ENCODE peak calls at places on chromosomes 1 and 21, in ten cellular contexts. One of them, this sample, is unnamed. For H3K9me3 and H3K4me1, the result is how much of the 10 kb centered on the place peaks cover.

GRCh38 chr1:164842891-164843290 is 283.9 kb downstream of the PBX1 start:
- DNase-seq in sigmoid colon: no peak
- DNase-seq in pancreas: no peak
- DNase-seq in GM12878: no peak
- DNase-seq in spleen: no peak
- DNase-seq in transverse colon: no peak
- DNase-seq in PC-3: no peak
- DNase-seq in body of pancreas: no peak
- DNase-seq in breast epithelium: no peak
- DNase-seq in right cardiac atrium: no peak
- DNase-seq in this sample: no peak

GRCh38 chr1:2425875-2426274 is 13.5 kb upstream of the PEX10 start:
- DNase-seq in sigmoid colon: no peak
- DNase-seq in pancreas: no peak
- DNase-seq in GM12878: no peak
- DNase-seq in spleen: no peak
- DNase-seq in transverse colon: no peak
- DNase-seq in PC-3: no peak
- DNase-seq in body of pancreas: no peak
- DNase-seq in breast epithelium: no peak
- DNase-seq in right cardiac atrium: no peak
- DNase-seq in this sample: no peak

GRCh38 chr1:199551967-199552565 is 475.4 kb upstream of the NR5A2 start:
- DNase-seq in sigmoid colon: no peak
- DNase-seq in pancreas: no peak
- DNase-seq in GM12878: no peak
- DNase-seq in spleen: no peak
- DNase-seq in transverse colon: peak
- DNase-seq in PC-3: peak
- DNase-seq in body of pancreas: peak
- DNase-seq in breast epithelium: no peak
- DNase-seq in right cardiac atrium: no peak
- DNase-seq in this sample: no peak

GRCh38 chr1:224707849-224708725 is 92.0 kb downstream of the CNIH3 start:
- DNase-seq in sigmoid colon: no peak
- DNase-seq in pancreas: no peak
- DNase-seq in GM12878: no peak
- DNase-seq in spleen: no peak
- DNase-seq in transverse colon: no peak
- DNase-seq in PC-3: peak
- DNase-seq in body of pancreas: no peak
- DNase-seq in breast epithelium: no peak
- DNase-seq in right cardiac atrium: no peak
- DNase-seq in this sample: no peak

GRCh38 chr1:103348136-103348535 is 177.4 kb upstream of the RNPC3 start:
- DNase-seq in sigmoid colon: no peak
- DNase-seq in pancreas: no peak
- DNase-seq in GM12878: no peak
- DNase-seq in spleen: no peak
- DNase-seq in transverse colon: no peak
- DNase-seq in PC-3: no peak
- DNase-seq in body of pancreas: no peak
- DNase-seq in breast epithelium: no peak
- DNase-seq in right cardiac atrium: no peak
- DNase-seq in this sample: no peak

GRCh38 chr1:197199923-197200467 is 53.5 kb upstream of the ASPM start:
- DNase-seq in sigmoid colon: no peak
- DNase-seq in pancreas: no peak
- DNase-seq in GM12878: no peak
- DNase-seq in spleen: no peak
- DNase-seq in transverse colon: no peak
- DNase-seq in PC-3: no peak
- DNase-seq in body of pancreas: no peak
- DNase-seq in breast epithelium: no peak
- DNase-seq in right cardiac atrium: no peak
- DNase-seq in this sample: no peak

GRCh38 chr1:244768186-244768585 is 67.3 kb upstream of the COX20 start:
- DNase-seq in sigmoid colon: no peak
- DNase-seq in pancreas: no peak
- DNase-seq in GM12878: no peak
- DNase-seq in spleen: no peak
- DNase-seq in transverse colon: no peak
- DNase-seq in PC-3: no peak
- DNase-seq in body of pancreas: no peak
- DNase-seq in breast epithelium: no peak
- DNase-seq in right cardiac atrium: no peak
- DNase-seq in this sample: no peak

GRCh38 chr21:42343963-42344510 is 6.8 kb downstream of the TFF2 start:
- DNase-seq in sigmoid colon: no peak
- DNase-seq in pancreas: no peak
- DNase-seq in GM12878: no peak
- DNase-seq in spleen: peak
- DNase-seq in transverse colon: no peak
- DNase-seq in PC-3: no peak
- DNase-seq in body of pancreas: no peak
- DNase-seq in breast epithelium: no peak
- DNase-seq in right cardiac atrium: no peak
- DNase-seq in this sample: no peak

GRCh38 chr1:210098376-210098775 is 134.2 kb upstream of the SERTAD4 start:
- DNase-seq in sigmoid colon: no peak
- DNase-seq in pancreas: no peak
- DNase-seq in GM12878: no peak
- DNase-seq in spleen: no peak
- DNase-seq in transverse colon: no peak
- DNase-seq in PC-3: no peak
- DNase-seq in body of pancreas: no peak
- DNase-seq in breast epithelium: no peak
- DNase-seq in right cardiac atrium: no peak
- DNase-seq in this sample: no peak

GRCh38 chr1:206505702-206506375 is 1.5 kb upstream of the RASSF5 start:
- DNase-seq in sigmoid colon: no peak
- DNase-seq in pancreas: no peak
- DNase-seq in GM12878: no peak
- DNase-seq in spleen: peak
- DNase-seq in transverse colon: no peak
- DNase-seq in PC-3: peak
- DNase-seq in body of pancreas: no peak
- DNase-seq in breast epithelium: no peak
- DNase-seq in right cardiac atrium: no peak
- DNase-seq in this sample: no peak

GRCh38 chr1:40300651-40301050 is 16.4 kb downstream of the COL9A2 start:
- DNase-seq in sigmoid colon: no peak
- DNase-seq in pancreas: no peak
- DNase-seq in GM12878: no peak
- DNase-seq in spleen: no peak
- DNase-seq in transverse colon: no peak
- DNase-seq in PC-3: no peak
- DNase-seq in body of pancreas: no peak
- DNase-seq in breast epithelium: no peak
- DNase-seq in right cardiac atrium: no peak
- DNase-seq in this sample: no peak

GRCh38 chr21:28078126-28078525 is 914.6 kb downstream of the LTN1 start:
- DNase-seq in sigmoid colon: no peak
- DNase-seq in pancreas: no peak
- DNase-seq in GM12878: no peak
- DNase-seq in spleen: no peak
- DNase-seq in transverse colon: no peak
- DNase-seq in PC-3: no peak
- DNase-seq in body of pancreas: no peak
- DNase-seq in breast epithelium: no peak
- DNase-seq in right cardiac atrium: no peak
- DNase-seq in this sample: no peak

GRCh38 chr21:28086861-28087581 is 905.7 kb downstream of the LTN1 start:
- DNase-seq in sigmoid colon: no peak
- DNase-seq in pancreas: no peak
- DNase-seq in GM12878: no peak
- DNase-seq in spleen: no peak
- DNase-seq in transverse colon: no peak
- DNase-seq in PC-3: no peak
- DNase-seq in body of pancreas: no peak
- DNase-seq in breast epithelium: no peak
- DNase-seq in right cardiac atrium: no peak
- DNase-seq in this sample: no peak

GRCh38 chr21:28084951-28085350 is 907.7 kb downstream of the LTN1 start:
- DNase-seq in sigmoid colon: no peak
- DNase-seq in pancreas: no peak
- DNase-seq in GM12878: no peak
- DNase-seq in spleen: no peak
- DNase-seq in transverse colon: no peak
- DNase-seq in PC-3: no peak
- DNase-seq in body of pancreas: no peak
- DNase-seq in breast epithelium: no peak
- DNase-seq in right cardiac atrium: no peak
- DNase-seq in this sample: no peak

GRCh38 chr21:28083350-28083749 is 909.3 kb downstream of the LTN1 start:
- DNase-seq in sigmoid colon: no peak
- DNase-seq in pancreas: no peak
- DNase-seq in GM12878: no peak
- DNase-seq in spleen: no peak
- DNase-seq in transverse colon: no peak
- DNase-seq in PC-3: no peak
- DNase-seq in body of pancreas: no peak
- DNase-seq in breast epithelium: no peak
- DNase-seq in right cardiac atrium: no peak
- DNase-seq in this sample: no peak
- H3K9me3 ChIP-seq in sigmoid colon: under half
- H3K9me3 ChIP-seq in pancreas: under half
- H3K9me3 ChIP-seq in GM12878: under half
- H3K9me3 ChIP-seq in spleen: under half
- H3K9me3 ChIP-seq in transverse colon: under half
- H3K9me3 ChIP-seq in PC-3: under half
- H3K9me3 ChIP-seq in body of pancreas: under half
- H3K9me3 ChIP-seq in breast epithelium: under half
- H3K9me3 ChIP-seq in right cardiac atrium: under half
- H3K9me3 ChIP-seq in this sample: under half

DNA sequence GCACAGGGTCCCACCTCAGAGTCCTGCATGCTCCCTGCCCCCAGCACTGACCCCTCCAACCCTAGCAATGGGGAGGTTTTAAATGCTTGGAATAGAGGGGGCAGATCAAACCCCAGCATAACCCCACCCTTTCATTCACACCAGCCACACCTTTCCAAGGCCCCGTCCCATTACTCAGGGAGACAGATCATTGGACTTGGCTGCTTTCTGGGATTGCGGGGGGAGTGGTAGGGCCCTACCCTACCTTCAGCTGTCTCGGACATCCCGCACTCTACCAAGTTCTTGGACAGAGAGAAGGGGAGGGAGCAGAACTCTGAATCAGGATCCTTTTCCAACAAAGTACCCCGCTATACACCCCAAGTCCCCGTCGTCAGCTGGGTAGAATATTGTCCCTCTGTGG is 983 bp downstream of the PADI2 start:
- DNase-seq in sigmoid colon: no peak
- DNase-seq in pancreas: no peak
- DNase-seq in GM12878: no peak
- DNase-seq in spleen: no peak
- DNase-seq in transverse colon: peak
- DNase-seq in PC-3: no peak
- DNase-seq in body of pancreas: no peak
- DNase-seq in breast epithelium: no peak
- DNase-seq in right cardiac atrium: no peak
- DNase-seq in this sample: no peak
- H3K27ac ChIP-seq in sigmoid colon: no peak
- H3K27ac ChIP-seq in pancreas: no peak
- H3K27ac ChIP-seq in GM12878: no peak
- H3K27ac ChIP-seq in spleen: peak
- H3K27ac ChIP-seq in transverse colon: peak
- H3K27ac ChIP-seq in PC-3: no peak
- H3K27ac ChIP-seq in body of pancreas: no peak
- H3K27ac ChIP-seq in breast epithelium: peak
- H3K27ac ChIP-seq in right cardiac atrium: no peak
- H3K27ac ChIP-seq in this sample: no peak

GRCh38 chr1:67817319-67817718 is 15.9 kb downstream of the GNG12 start:
- DNase-seq in sigmoid colon: no peak
- DNase-seq in pancreas: no peak
- DNase-seq in GM12878: no peak
- DNase-seq in spleen: no peak
- DNase-seq in transverse colon: peak
- DNase-seq in PC-3: no peak
- DNase-seq in body of pancreas: no peak
- DNase-seq in breast epithelium: no peak
- DNase-seq in right cardiac atrium: no peak
- DNase-seq in this sample: no peak
- H3K4me1 ChIP-seq in sigmoid colon: under half
- H3K4me1 ChIP-seq in pancreas: under half
- H3K4me1 ChIP-seq in GM12878: under half
- H3K4me1 ChIP-seq in spleen: half or more
- H3K4me1 ChIP-seq in transverse colon: half or more
- H3K4me1 ChIP-seq in PC-3: under half
- H3K4me1 ChIP-seq in body of pancreas: under half
- H3K4me1 ChIP-seq in breast epithelium: under half
- H3K4me1 ChIP-seq in right cardiac atrium: under half
- H3K4me1 ChIP-seq in this sample: under half

DNA sequence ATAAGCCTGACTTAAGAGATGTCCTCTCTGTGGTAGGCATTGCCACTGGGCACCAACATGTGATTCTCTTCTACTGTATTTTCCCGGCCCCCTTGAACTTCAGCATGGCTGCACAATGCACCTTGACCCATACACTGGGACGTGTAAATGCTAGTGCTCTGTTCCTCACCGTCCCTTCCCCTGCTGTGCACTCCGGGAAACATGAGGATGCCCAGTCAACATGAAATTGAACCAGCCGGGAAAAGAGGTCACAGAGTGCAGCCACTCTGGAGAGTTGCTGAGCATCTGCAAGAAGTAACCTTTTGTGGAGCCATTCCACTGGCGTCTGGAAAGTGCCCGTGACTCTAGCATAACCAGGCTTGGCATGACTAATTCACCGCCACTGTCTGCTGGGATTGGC is 646.7 kb downstream of the NPHP4 start:
- DNase-seq in sigmoid colon: peak
- DNase-seq in pancreas: no peak
- DNase-seq in GM12878: no peak
- DNase-seq in spleen: no peak
- DNase-seq in transverse colon: no peak
- DNase-seq in PC-3: no peak
- DNase-seq in body of pancreas: no peak
- DNase-seq in breast epithelium: no peak
- DNase-seq in right cardiac atrium: no peak
- DNase-seq in this sample: no peak
- H3K9me3 ChIP-seq in sigmoid colon: under half
- H3K9me3 ChIP-seq in pancreas: under half
- H3K9me3 ChIP-seq in GM12878: under half
- H3K9me3 ChIP-seq in spleen: under half
- H3K9me3 ChIP-seq in transverse colon: under half
- H3K9me3 ChIP-seq in PC-3: under half
- H3K9me3 ChIP-seq in body of pancreas: under half
- H3K9me3 ChIP-seq in breast epithelium: under half
- H3K9me3 ChIP-seq in right cardiac atrium: under half
- H3K9me3 ChIP-seq in this sample: under half

GRCh38 chr1:183349201-183349711 is 68.9 kb downstream of the NMNAT2 start:
- DNase-seq in sigmoid colon: peak
- DNase-seq in pancreas: no peak
- DNase-seq in GM12878: no peak
- DNase-seq in spleen: no peak
- DNase-seq in transverse colon: no peak
- DNase-seq in PC-3: no peak
- DNase-seq in body of pancreas: no peak
- DNase-seq in breast epithelium: peak
- DNase-seq in right cardiac atrium: peak
- DNase-seq in this sample: no peak

GRCh38 chr1:183346276-183346732 is 71.9 kb downstream of the NMNAT2 start:
- DNase-seq in sigmoid colon: no peak
- DNase-seq in pancreas: no peak
- DNase-seq in GM12878: no peak
- DNase-seq in spleen: no peak
- DNase-seq in transverse colon: no peak
- DNase-seq in PC-3: no peak
- DNase-seq in body of pancreas: no peak
- DNase-seq in breast epithelium: no peak
- DNase-seq in right cardiac atrium: no peak
- DNase-seq in this sample: no peak
- H3K27ac ChIP-seq in sigmoid colon: no peak
- H3K27ac ChIP-seq in pancreas: no peak
- H3K27ac ChIP-seq in GM12878: no peak
- H3K27ac ChIP-seq in spleen: no peak
- H3K27ac ChIP-seq in transverse colon: no peak
- H3K27ac ChIP-seq in PC-3: no peak
- H3K27ac ChIP-seq in body of pancreas: no peak
- H3K27ac ChIP-seq in breast epithelium: no peak
- H3K27ac ChIP-seq in right cardiac atrium: peak
- H3K27ac ChIP-seq in this sample: no peak

This sample was measured in CD4-positive, alpha-beta memory T cell.